ENCODE peak calls at places on chromosome 14, in eight cellular contexts. T is tibial artery; Y is endodermal cell; N is HCT116; A is right atrium auricular region; S is transverse colon; E is A673; F is CD8-positive, alpha-beta T cell. C is an unnamed sample. For H3K36me3, the result is how much of the 10 kb centered on the place peaks cover.

GRCh38 chr14:90427848-90428426 is 31.1 kb downstream of the CALM1 start:
- DNase-seq in T (no peak), Y (no peak), N (no peak), A (no peak), S (no peak), E (no peak), F (no peak), C (no peak)

GRCh38 chr14:70116278-70116677 is 72.5 kb downstream of the SLC8A3 start:
- DNase-seq in T (no peak), Y (no peak), N (no peak), A (no peak), S (no peak), E (no peak), F (no peak), C (no peak)

GRCh38 chr14:23561873-23562821 is 5.4 kb downstream of the AP1G2 start:
- DNase-seq in T (no peak), Y (no peak), N (no peak), A (no peak), S (no peak), E (no peak), F (no peak), C (no peak)

GRCh38 chr14:104499784-104500496 is 79.6 kb upstream of the C14orf180 start:
- DNase-seq in T (peak), Y (peak), N (no peak), A (no peak), S (peak), E (no peak), F (no peak), C (no peak)

GRCh38 chr14:23160924-23161522 is 22.4 kb downstream of the SLC7A8 start:
- DNase-seq in T (no peak), Y (peak), N (no peak), A (peak), S (peak), E (peak), F (no peak), C (no peak)

GRCh38 chr14:52987042-52987441 is 36.2 kb upstream of the FERMT2 start:
- DNase-seq in T (no peak), Y (no peak), N (no peak), A (no peak), S (no peak), E (peak), F (no peak), C (no peak)

GRCh38 chr14:28760431-28760996 is 6.1 kb upstream of the FOXG1 start:
- DNase-seq in T (no peak), Y (no peak), N (no peak), A (no peak), S (no peak), E (no peak), F (no peak), C (no peak)

GRCh38 chr14:61126083-61126962 is 145.3 kb downstream of the SLC38A6 start:
- DNase-seq in T (no peak), Y (no peak), N (no peak), A (no peak), S (no peak), E (no peak), F (no peak), C (no peak)

GRCh38 chr14:24673059-24673458 is 39.1 kb upstream of the GZMB start:
- DNase-seq in T (no peak), Y (no peak), N (no peak), A (no peak), S (no peak), E (no peak), F (no peak), C (no peak)

GRCh38 chr14:62138593-62138992 is 376.4 kb downstream of the SNAPC1 start:
- DNase-seq in T (no peak), Y (no peak), N (no peak), A (no peak), S (no peak), E (no peak), F (no peak), C (no peak)

GRCh38 chr14:80996049-80996901 is 40.9 kb downstream of the TSHR start:
- DNase-seq in T (no peak), Y (no peak), N (peak), A (peak), S (peak), E (peak), F (no peak), C (peak)

GRCh38 chr14:28987516-28987915 is 220.9 kb downstream of the FOXG1 start:
- DNase-seq in T (no peak), Y (no peak), N (no peak), A (no peak), S (no peak), E (no peak), F (no peak), C (no peak)

GRCh38 chr14:36315159-36315853 is 5.1 kb downstream of the MBIP start:
- DNase-seq in T (no peak), Y (no peak), N (no peak), A (no peak), S (no peak), E (no peak), F (no peak), C (no peak)

GRCh38 chr14:61749867-61750266 is 12.4 kb upstream of the SNAPC1 start:
- DNase-seq in T (no peak), Y (no peak), N (no peak), A (no peak), S (peak), E (no peak), F (no peak), C (no peak)

GRCh38 chr14:96920023-96920422 is 122.8 kb downstream of the VRK1 start:
- DNase-seq in T (no peak), Y (no peak), N (no peak), A (no peak), S (no peak), E (peak), F (no peak), C (no peak)

GRCh38 chr14:80974338-80975078 is 19.1 kb downstream of the TSHR start:
- DNase-seq in T (no peak), Y (no peak), N (no peak), A (no peak), S (no peak), E (peak), F (no peak), C (peak)

GRCh38 chr14:101525646-101526527 is 35.4 kb upstream of the DIO3 start:
- DNase-seq in T (no peak), Y (peak), N (no peak), A (no peak), S (no peak), E (peak), F (peak), C (peak)

GRCh38 chr14:100884456-100884855 is 19.1 kb downstream of the RTL1 start:
- DNase-seq in T (peak), Y (no peak), N (no peak), A (no peak), S (no peak), E (no peak), F (no peak), C (no peak)

GRCh38 chr14:47442206-47442605 is 233.2 kb downstream of the MDGA2 start:
- DNase-seq in T (no peak), Y (peak), N (peak), A (no peak), S (no peak), E (no peak), F (no peak), C (peak)

GRCh38 chr14:51517116-51517515 is 134.6 kb upstream of the FRMD6 start:
- DNase-seq in T (no peak), Y (no peak), N (no peak), A (no peak), S (no peak), E (no peak), F (no peak), C (no peak)

GRCh38 chr14:31270196-31270772 is 62.7 kb upstream of the HECTD1 start:
- DNase-seq in T (no peak), Y (peak), N (no peak), A (no peak), S (peak), E (peak), F (no peak), C (peak)

GRCh38 chr14:21093018-21093417 is 5.4 kb downstream of the ZNF219 start:
- DNase-seq in T (no peak), Y (no peak), N (no peak), A (no peak), S (no peak), E (no peak), F (no peak), C (no peak)

GRCh38 chr14:96102071-96102856 is 63.1 kb downstream of the C14orf132 start:
- DNase-seq in T (peak), Y (peak), N (no peak), A (no peak), S (no peak), E (no peak), F (no peak), C (no peak)

GRCh38 chr14:23631702-23632460 is 4.3 kb upstream of the DHRS2 start:
- DNase-seq in T (peak), Y (peak), N (peak), A (peak), S (peak), E (peak), F (peak), C (peak)

GRCh38 chr14:68246074-68246980 is 426.7 kb downstream of the RAD51B start:
- DNase-seq in T (no peak), Y (no peak), N (no peak), A (no peak), S (no peak), E (peak), F (no peak), C (no peak)

GRCh38 chr14:90513151-90514014 is 116.6 kb downstream of the CALM1 start:
- DNase-seq in T (peak), Y (peak), N (no peak), A (peak), S (peak), E (no peak), F (no peak), C (no peak)

GRCh38 chr14:30227871-30228270 is 300.2 kb upstream of the PRKD1 start:
- DNase-seq in T (peak), Y (no peak), N (no peak), A (no peak), S (no peak), E (no peak), F (no peak), C (no peak)

GRCh38 chr14:103908580-103908979 is 19.7 kb upstream of the TDRD9 start:
- DNase-seq in T (no peak), Y (no peak), N (no peak), A (no peak), S (no peak), E (no peak), F (peak), C (no peak)

GRCh38 chr14:56172571-56172971 is 54.4 kb downstream of the PELI2 start:
- DNase-seq in T (no peak), Y (no peak), N (no peak), A (no peak), S (no peak), E (no peak), F (no peak), C (no peak)

GRCh38 chr14:54813081-54813480 is 89.5 kb downstream of the GCH1 start:
- DNase-seq in T (no peak), Y (no peak), N (no peak), A (no peak), S (no peak), E (no peak), F (no peak), C (no peak)

GRCh38 chr14:58919262-58919661 is 269.2 kb upstream of the DAAM1 start:
- DNase-seq in T (no peak), Y (no peak), N (no peak), A (no peak), S (no peak), E (peak), F (no peak), C (no peak)

GRCh38 chr14:71764701-71765347 is 167.4 kb upstream of the RGS6 start:
- DNase-seq in T (no peak), Y (peak), N (no peak), A (no peak), S (no peak), E (no peak), F (no peak), C (no peak)

GRCh38 chr14:89701079-89702043 is 253.2 kb downstream of the EFCAB11 start:
- DNase-seq in T (peak), Y (peak), N (peak), A (peak), S (peak), E (peak), F (peak), C (peak)

GRCh38 chr14:36675581-36675980 is 13.9 kb downstream of the PAX9 start:
- DNase-seq in T (no peak), Y (no peak), N (no peak), A (no peak), S (no peak), E (no peak), F (no peak), C (no peak)

GRCh38 chr14:41476526-41476925 is 130.2 kb upstream of the LRFN5 start:
- DNase-seq in T (no peak), Y (no peak), N (no peak), A (no peak), S (no peak), E (no peak), F (no peak), C (no peak)

GRCh38 chr14:89618309-89618708 is 201.3 kb upstream of the FOXN3 start:
- DNase-seq in T (no peak), Y (no peak), N (no peak), A (no peak), S (peak), E (peak), F (no peak), C (no peak)

GRCh38 chr14:95061317-95062093 is 95.8 kb downstream of the DICER1 start:
- DNase-seq in T (no peak), Y (no peak), N (no peak), A (no peak), S (no peak), E (no peak), F (no peak), C (no peak)

GRCh38 chr14:100540141-100540925 is 46.9 kb downstream of the BEGAIN start:
- DNase-seq in T (peak), Y (peak), N (no peak), A (no peak), S (no peak), E (no peak), F (no peak), C (peak)

DNA sequence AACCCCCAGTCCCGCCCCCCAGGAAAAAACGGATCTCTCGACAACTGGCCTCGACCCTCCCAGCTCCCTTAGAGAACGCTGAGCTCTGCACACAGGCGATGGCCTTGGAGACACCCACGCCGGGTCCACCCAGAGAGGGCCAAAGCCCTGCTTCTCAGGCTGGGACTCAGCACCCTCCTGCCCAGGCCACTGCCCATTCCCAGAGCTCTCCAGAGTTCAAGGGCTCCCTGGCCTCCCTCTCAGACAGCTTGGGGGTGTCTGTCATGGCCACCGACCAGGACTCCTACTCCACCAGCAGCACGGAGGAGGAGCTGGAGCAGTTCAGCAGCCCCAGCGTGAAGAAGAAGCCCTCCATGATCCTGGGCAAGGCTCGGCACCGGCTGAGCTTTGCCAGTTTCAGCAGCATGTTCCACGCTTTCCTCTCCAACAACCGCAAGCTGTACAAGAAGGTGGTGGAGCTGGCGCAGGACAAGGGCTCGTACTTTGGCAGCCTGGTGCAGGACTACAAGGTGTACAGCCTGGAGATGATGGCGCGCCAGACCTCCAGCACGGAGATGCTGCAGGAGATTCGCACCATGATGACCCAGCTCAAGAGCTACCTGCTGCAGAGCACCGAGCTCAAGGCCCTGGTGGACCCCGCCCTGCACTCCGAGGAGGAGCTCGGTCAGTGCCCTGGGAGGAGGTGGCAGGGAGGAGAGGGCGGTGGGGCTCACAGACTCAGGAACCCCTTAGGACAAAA is 95.8 kb downstream of the LGMN start:
- DNase-seq in T (no peak), Y (no peak), N (no peak), A (no peak), S (no peak), E (no peak), F (peak), C (no peak)
- H3K36me3 ChIP-seq in T (under half), Y (under half), N (under half), A (under half), S (under half), E (under half), F (under half), C (under half)

GRCh38 chr14:64800000-64800399 is 79.7 kb downstream of the SPTB start:
- DNase-seq in T (no peak), Y (peak), N (peak), A (no peak), S (peak), E (peak), F (no peak), C (no peak)

GRCh38 chr14:64799555-64799954 is 80.2 kb downstream of the SPTB start:
- DNase-seq in T (no peak), Y (no peak), N (no peak), A (no peak), S (no peak), E (no peak), F (no peak), C (no peak)

GRCh38 chr14:64801046-64801445 is 78.7 kb downstream of the SPTB start:
- DNase-seq in T (no peak), Y (no peak), N (no peak), A (no peak), S (no peak), E (no peak), F (no peak), C (no peak)

GRCh38 chr14:64804754-64805260 is 74.9 kb downstream of the SPTB start:
- DNase-seq in T (peak), Y (no peak), N (no peak), A (no peak), S (no peak), E (no peak), F (no peak), C (no peak)

DNA sequence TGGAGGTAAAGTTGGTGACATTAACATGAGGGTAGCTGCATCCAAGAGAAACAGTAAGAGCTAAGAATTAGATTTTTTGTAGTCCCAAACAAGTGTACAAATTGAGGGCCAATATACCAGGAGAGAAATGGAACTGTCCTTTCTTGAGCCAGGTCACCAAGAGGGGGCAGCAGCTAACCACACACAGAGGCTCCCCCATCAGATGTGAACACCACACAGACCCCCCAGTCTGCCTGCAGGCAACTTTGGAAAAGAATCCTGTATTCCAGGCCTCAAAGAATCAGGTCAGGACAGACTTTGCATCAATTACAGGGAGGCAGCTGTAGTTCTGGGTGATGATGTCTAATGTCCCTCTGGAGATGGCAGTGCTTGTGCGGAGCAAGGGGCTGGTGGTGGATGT is 77.9 kb downstream of the SPTB start:
- DNase-seq in T (no peak), Y (peak), N (no peak), A (no peak), S (no peak), E (no peak), F (no peak), C (peak)
- TF ChIP-seq CTCF in T (peak), Y (peak), N (peak), A (peak), S (no peak), E (peak), F (no peak), C (peak)

GRCh38 chr14:74018704-74019407 is at the start of the genes BBOF1 and ENTPD5:
- DNase-seq in T (peak), Y (peak), N (peak), A (peak), S (peak), E (peak), F (peak), C (peak)
- H3K4me3 ChIP-seq in T (peak), Y (peak), N (peak), A (peak), S (peak), E (peak), F (peak), C (peak)

GRCh38 chr14:34792593-34792992 is 78.2 kb upstream of the CFL2 start:
- DNase-seq in T (no peak), Y (no peak), N (no peak), A (no peak), S (no peak), E (no peak), F (no peak), C (no peak)

GRCh38 chr14:34794217-34794616 is 79.8 kb upstream of the CFL2 start:
- DNase-seq in T (no peak), Y (no peak), N (no peak), A (no peak), S (no peak), E (no peak), F (no peak), C (no peak)

GRCh38 chr14:34794941-34795340 is 80.2 kb downstream of the BAZ1A start:
- DNase-seq in T (no peak), Y (no peak), N (no peak), A (no peak), S (no peak), E (no peak), F (no peak), C (no peak)

DNA sequence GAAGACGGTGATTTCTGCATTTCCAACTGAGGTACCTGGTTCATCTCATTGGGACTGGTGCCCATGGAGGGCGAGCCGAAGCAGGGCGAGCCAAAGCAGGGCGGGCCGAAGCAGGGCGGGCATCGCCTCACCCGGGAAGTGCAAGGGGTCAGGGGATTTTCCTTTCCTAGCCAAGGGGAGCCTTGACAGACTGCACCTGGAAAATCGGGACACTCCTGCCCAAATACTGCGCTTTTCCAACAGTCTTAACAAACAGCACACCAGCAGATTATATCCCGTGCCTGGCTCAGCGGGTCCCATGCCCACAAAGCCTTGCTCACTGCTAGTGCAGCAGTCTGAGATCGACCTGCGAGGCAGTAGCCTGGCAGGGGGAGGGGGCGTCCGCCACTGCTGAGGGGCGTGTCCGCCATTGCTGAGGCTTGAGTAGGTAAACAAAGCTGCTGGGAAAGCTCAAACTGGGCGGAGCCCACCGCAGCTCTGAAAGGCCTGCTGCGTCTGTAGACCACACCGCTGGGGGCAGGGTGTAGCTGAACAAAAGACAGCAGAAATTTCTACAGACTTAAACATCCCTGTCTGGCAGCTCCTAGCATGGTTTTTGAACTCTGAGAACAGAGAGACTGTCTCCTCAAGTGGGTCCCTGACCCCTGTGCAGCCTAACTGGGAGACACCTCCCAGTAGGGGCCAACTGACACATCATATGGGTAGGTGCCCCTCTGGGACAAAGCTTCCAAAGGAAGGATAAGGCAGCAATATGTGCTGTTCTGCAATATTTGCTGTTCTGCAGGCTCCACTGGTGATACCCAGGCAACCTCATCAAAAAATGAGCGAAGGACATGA is 77.2 kb downstream of the BAZ1A start:
- DNase-seq in T (no peak), Y (peak), N (no peak), A (no peak), S (no peak), E (no peak), F (peak), C (peak)
- H3K36me3 ChIP-seq in T (half or more), Y (half or more), N (under half), A (under half), S (under half), E (half or more), F (under half), C (half or more)